ENCODE peak calls at places on chromosome 7, in ten cellular contexts. C, X, Y, H, O, N, S, T, A and B are unnamed samples.
A peak's percentile ranks its signal among the peaks of the same experiment; 100 is the strongest.

GRCh38 chr7:69645683-69646082 is 47.4 kb downstream of the AUTS2 start:
- DNase-seq in S (no peak), H (no peak), N (no peak), O (no peak), A (no peak), T (no peak), C (no peak), X (no peak), Y (no peak), B (no peak)

GRCh38 chr7:134654104-134654775 is 7.6 kb downstream of the BPGM start:
- DNase-seq in N (no peak), C (peak; percentile 18), Y (no peak), X (no peak), T (no peak), O (no peak), H (no peak), A (no peak), S (no peak), B (no peak)

GRCh38 chr7:112596260-112596659 is 115.5 kb downstream of the LSMEM1 start:
- DNase-seq in Y (no peak), S (peak; percentile 40), C (peak; percentile 70), O (no peak), T (no peak), H (no peak), A (no peak), N (no peak), X (no peak), B (no peak)

GRCh38 chr7:35619863-35620262 is 75.1 kb downstream of the HERPUD2 start:
- DNase-seq in Y (no peak), T (no peak), A (no peak), O (no peak), N (no peak), X (no peak), S (no peak), C (no peak), H (no peak), B (no peak)

GRCh38 chr7:54811016-54811924 is 52.3 kb upstream of the SEC61G start:
- DNase-seq in H (no peak), N (peak; percentile 26), O (no peak), A (no peak), C (peak; percentile 79), X (no peak), Y (no peak), T (no peak), S (peak; percentile 91), B (no peak)

GRCh38 chr7:34672430-34672829 is 14.4 kb downstream of the NPSR1 start:
- DNase-seq in Y (no peak), A (no peak), T (no peak), O (no peak), H (no peak), X (no peak), S (no peak), N (peak; percentile 83), C (peak; percentile 70), B (peak; percentile 58)

GRCh38 chr7:94656925-94657731 is 1.2 kb upstream of the SGCE start:
- DNase-seq in X (no peak), O (no peak), S (peak; percentile 57), A (no peak), H (peak; percentile 33), Y (peak; percentile 17), C (peak; percentile 53), N (peak; percentile 50), T (peak; percentile 16), B (no peak)

GRCh38 chr7:30028749-30029635 is 780 bp downstream of the PLEKHA8 start:
- DNase-seq in C (peak; percentile 68), N (peak; percentile 32), O (peak; percentile 44), Y (peak; percentile 61), S (peak; percentile 32), X (no peak), H (peak; percentile 70), A (peak; percentile 32), T (peak; percentile 12), B (no peak)

GRCh38 chr7:32941181-32941995 is 15.9 kb upstream of the FKBP9 start:
- DNase-seq in N (no peak), H (no peak), Y (no peak), C (peak; percentile 36), S (no peak), O (no peak), T (no peak), A (no peak), X (no peak), B (no peak)

GRCh38 chr7:157404845-157405481 is 68.2 kb downstream of the DNAJB6 start:
- DNase-seq in C (peak; percentile 98), T (no peak), Y (no peak), H (no peak), A (no peak), S (peak; percentile 76), X (peak; percentile 86), O (no peak), N (peak; percentile 95), B (peak; percentile 24)

GRCh38 chr7:157946398-157947060 is 609.7 kb downstream of the DNAJB6 start:
- DNase-seq in H (no peak), C (no peak), S (no peak), Y (no peak), N (no peak), A (no peak), T (no peak), X (no peak), O (no peak), B (no peak)

GRCh38 chr7:117017017-117017451 is 63.7 kb downstream of the ST7 start:
- DNase-seq in H (no peak), T (no peak), O (no peak), S (no peak), A (no peak), Y (no peak), N (no peak), X (no peak), C (no peak), B (no peak)

GRCh38 chr7:13017325-13017853 is 330.0 kb downstream of the ARL4A start:
- DNase-seq in X (peak; percentile 21), H (peak; percentile 7), Y (no peak), S (peak; percentile 81), O (no peak), C (peak; percentile 54), N (peak; percentile 69), T (peak; percentile 96), A (no peak), B (no peak)

GRCh38 chr7:105496501-105496900 is 25.6 kb downstream of the PUS7 start:
- DNase-seq in S (peak; percentile 11), T (no peak), C (peak; percentile 69), Y (no peak), H (no peak), O (no peak), N (peak; percentile 40), A (no peak), X (no peak), B (no peak)

GRCh38 chr7:158948376-158948775 is 92.0 kb downstream of the DYNC2I1 start:
- DNase-seq in N (no peak), A (no peak), T (no peak), O (no peak), H (no peak), C (no peak), X (no peak), Y (no peak), S (no peak), B (no peak)

GRCh38 chr7:77444123-77444522 is 28.0 kb upstream of the GSAP start:
- DNase-seq in S (peak; percentile 50), H (peak; percentile 67), O (no peak), X (no peak), T (no peak), C (peak; percentile 42), A (no peak), N (no peak), Y (no peak), B (no peak)

GRCh38 chr7:12127490-12127889 is 83.6 kb upstream of the TMEM106B start:
- DNase-seq in N (no peak), S (no peak), Y (no peak), X (no peak), T (no peak), O (no peak), H (no peak), C (no peak), A (no peak), B (no peak)

GRCh38 chr7:16399916-16400895 is 21.1 kb downstream of the CRPPA start:
- DNase-seq in N (no peak), X (no peak), C (peak; percentile 13), H (peak; percentile 5), O (no peak), A (no peak), S (no peak), Y (no peak), T (no peak), B (no peak)

GRCh38 chr7:16403475-16403874 is 17.9 kb downstream of the CRPPA start:
- DNase-seq in X (no peak), N (no peak), S (no peak), A (no peak), H (no peak), Y (no peak), T (no peak), C (no peak), O (no peak), B (no peak)

GRCh38 chr7:16400896-16401275 is 20.5 kb downstream of the CRPPA start:
- DNase-seq in Y (no peak), H (no peak), X (no peak), N (no peak), A (no peak), O (no peak), C (no peak), S (no peak), T (no peak), B (no peak)

GRCh38 chr7:16402940-16403339 is 18.4 kb downstream of the CRPPA start:
- DNase-seq in C (no peak), A (no peak), X (no peak), Y (no peak), S (no peak), H (no peak), T (no peak), O (no peak), N (no peak), B (no peak)

GRCh38 chr7:16402084-16402483 is 19.3 kb downstream of the CRPPA start:
- DNase-seq in S (peak; percentile 68), A (no peak), T (no peak), C (no peak), Y (no peak), X (no peak), O (no peak), N (peak; percentile 54), H (no peak), B (no peak)
- H3K27ac ChIP-seq in S (no peak overlapping the region), A (no peak overlapping the region), T (no peak overlapping the region), C (no peak overlapping the region), Y (no peak overlapping the region), X (no peak overlapping the region), O (no peak overlapping the region), N (peak overlapping the region; percentile 71), H (no peak overlapping the region), B (no peak overlapping the region)

GRCh38 chr7:1175597-1175966 is 15.6 kb upstream of the ZFAND2A start:
- DNase-seq in Y (no peak), C (no peak), T (no peak), X (no peak), S (no peak), N (no peak), A (no peak), H (no peak), O (no peak), B (no peak)
- H3K27ac ChIP-seq in Y (peak overlapping the region; percentile 52), C (no peak overlapping the region), T (peak overlapping the region; percentile 41), X (no peak overlapping the region), S (no peak overlapping the region), N (no peak overlapping the region), A (no peak overlapping the region), H (no peak overlapping the region), O (no peak overlapping the region), B (peak overlapping the region; percentile 76)

GRCh38 chr7:27160147-27160545 is 3.7 kb upstream of the HOXA7 start:
- DNase-seq in X (no peak), Y (no peak), A (no peak), C (no peak), T (no peak), N (peak; percentile 28), H (no peak), O (no peak), S (no peak), B (no peak)
- H3K27ac ChIP-seq in X (peak overlapping the region; percentile 87), Y (no peak overlapping the region), A (peak overlapping the region; percentile 60), C (no peak overlapping the region), T (peak overlapping the region; percentile 91), N (peak overlapping the region; percentile 97), H (no peak overlapping the region), O (no peak overlapping the region), S (no peak overlapping the region), B (peak overlapping the region; percentile 81)

GRCh38 chr7:71220210-71220695 is 88.3 kb downstream of the GALNT17 start:
- DNase-seq in A (no peak), T (no peak), S (no peak), O (no peak), Y (no peak), H (no peak), X (no peak), N (no peak), C (no peak), B (no peak)
- H3K27ac ChIP-seq in A (no peak overlapping the region), T (no peak overlapping the region), S (no peak overlapping the region), O (peak overlapping the region; percentile 4), Y (no peak overlapping the region), H (no peak overlapping the region), X (no peak overlapping the region), N (no peak overlapping the region), C (no peak overlapping the region), B (no peak overlapping the region)